ENCODE peak calls at places on chromosome 14, in five cellular contexts. W, J, S, T and A are unnamed samples.

GRCh38 chr14:55473786-55474185 is 33.4 kb upstream of the TBPL2 start:
- DNase-seq in W (no peak), J (no peak), S (no peak), T (no peak), A (no peak)

GRCh38 chr14:67497216-67497615 is 8.7 kb upstream of the TMEM229B start:
- DNase-seq in W (no peak), J (no peak), S (no peak), T (no peak), A (no peak)

GRCh38 chr14:102988054-102988453 is 65.6 kb downstream of the AMN start:
- DNase-seq in W (no peak), J (no peak), S (no peak), T (no peak), A (no peak)

GRCh38 chr14:55297611-55298323 is 26.5 kb downstream of the FBXO34 start:
- DNase-seq in W (no peak), J (no peak), S (no peak), T (no peak), A (peak)

GRCh38 chr14:67729072-67729561 is 27.4 kb downstream of the RDH12 start:
- DNase-seq in W (no peak), J (no peak), S (no peak), T (peak), A (peak)

GRCh38 chr14:102180248-102180998 is 40.7 kb downstream of the WDR20 start:
- DNase-seq in W (no peak), J (no peak), S (no peak), T (no peak), A (no peak)

GRCh38 chr14:39576726-39577125 is 144.5 kb upstream of the FBXO33 start:
- DNase-seq in W (no peak), J (no peak), S (no peak), T (no peak), A (no peak)

GRCh38 chr14:29838752-29839151 is 88.9 kb downstream of the PRKD1 start:
- DNase-seq in W (no peak), J (no peak), S (no peak), T (no peak), A (no peak)

GRCh38 chr14:101108579-101109346 is 205.2 kb upstream of the RTL1 start:
- DNase-seq in W (no peak), J (no peak), S (no peak), T (no peak), A (no peak)

GRCh38 chr14:89137514-89138163 is 279.4 kb downstream of the FOXN3 start:
- DNase-seq in W (peak), J (peak), S (no peak), T (no peak), A (no peak)

GRCh38 chr14:38366374-38366773 is 110.5 kb upstream of the CLEC14A start:
- DNase-seq in W (no peak), J (no peak), S (no peak), T (no peak), A (no peak)

GRCh38 chr14:68501171-68501570 is 291.7 kb downstream of the ZFP36L1 start:
- DNase-seq in W (no peak), J (no peak), S (no peak), T (no peak), A (no peak)

GRCh38 chr14:100439781-100440180 is 116.6 kb downstream of the SLC25A47 start:
- DNase-seq in W (no peak), J (no peak), S (no peak), T (no peak), A (no peak)

GRCh38 chr14:97058589-97058988 is 261.4 kb downstream of the VRK1 start:
- DNase-seq in W (no peak), J (no peak), S (no peak), T (no peak), A (no peak)

GRCh38 chr14:45051896-45052295 is 32.0 kb upstream of the PRPF39 start:
- DNase-seq in W (no peak), J (no peak), S (no peak), T (no peak), A (no peak)

GRCh38 chr14:67557656-67558055 is 24.6 kb downstream of the PLEKHH1 start:
- DNase-seq in W (no peak), J (no peak), S (no peak), T (no peak), A (no peak)

GRCh38 chr14:74401504-74402241 is 24.3 kb downstream of the SYNDIG1L start:
- DNase-seq in W (no peak), J (peak), S (peak), T (peak), A (no peak)

GRCh38 chr14:79598339-79598738 is 613.0 kb downstream of the DIO2 start:
- DNase-seq in W (no peak), J (no peak), S (no peak), T (no peak), A (no peak)

GRCh38 chr14:64137657-64138290 is 156.4 kb downstream of the ESR2 start:
- DNase-seq in W (no peak), J (no peak), S (no peak), T (no peak), A (peak)

GRCh38 chr14:102058931-102059330 is 27.9 kb downstream of the HSP90AA1 start:
- DNase-seq in W (no peak), J (no peak), S (no peak), T (no peak), A (no peak)

DNA sequence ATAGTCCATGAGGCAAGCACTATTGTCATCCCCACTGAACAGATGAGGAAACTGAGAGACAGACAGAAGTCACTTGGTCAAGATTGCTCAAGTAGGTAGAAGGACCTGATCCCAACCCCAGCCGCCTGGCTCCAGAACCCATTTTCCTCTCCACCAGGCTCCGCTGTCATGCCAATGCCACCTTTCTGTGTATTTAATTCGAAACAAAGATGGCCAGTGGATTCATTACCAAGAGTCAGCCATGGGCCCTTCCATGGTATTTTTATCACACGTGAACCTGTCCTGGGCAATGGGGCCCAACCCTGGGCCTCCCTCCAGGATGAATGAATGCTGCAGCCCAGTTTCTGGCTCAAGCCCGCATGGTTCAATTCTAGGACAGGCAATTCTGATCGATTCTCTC is 673.4 kb downstream of the BCL11B start:
- DNase-seq in W (no peak), J (no peak), S (no peak), T (no peak), A (no peak)
- TF ChIP-seq JUND in W (no peak), J (no peak), S (no peak), T (no peak), A (no peak)

GRCh38 chr14:50237448-50237847 is 6.1 kb upstream of the SOS2 start:
- DNase-seq in W (no peak), J (no peak), S (no peak), T (no peak), A (no peak)

GRCh38 chr14:50231475-50232275 is at the start of gene SOS2:
- DNase-seq in W (peak), J (peak), S (peak), T (peak), A (peak)

GRCh38 chr14:50232276-50232642 is 881 bp upstream of the SOS2 start:
- DNase-seq in W (no peak), J (no peak), S (no peak), T (no peak), A (no peak)

GRCh38 chr14:50230601-50231474 is 540 bp downstream of the SOS2 start:
- DNase-seq in W (peak), J (peak), S (no peak), T (no peak), A (peak)

GRCh38 chr14:50233335-50234250 is 2.2 kb upstream of the SOS2 start:
- DNase-seq in W (no peak), J (no peak), S (no peak), T (no peak), A (peak)
- TF ChIP-seq JUND in W (no peak), J (no peak), S (no peak), T (no peak), A (no peak)

DNA sequence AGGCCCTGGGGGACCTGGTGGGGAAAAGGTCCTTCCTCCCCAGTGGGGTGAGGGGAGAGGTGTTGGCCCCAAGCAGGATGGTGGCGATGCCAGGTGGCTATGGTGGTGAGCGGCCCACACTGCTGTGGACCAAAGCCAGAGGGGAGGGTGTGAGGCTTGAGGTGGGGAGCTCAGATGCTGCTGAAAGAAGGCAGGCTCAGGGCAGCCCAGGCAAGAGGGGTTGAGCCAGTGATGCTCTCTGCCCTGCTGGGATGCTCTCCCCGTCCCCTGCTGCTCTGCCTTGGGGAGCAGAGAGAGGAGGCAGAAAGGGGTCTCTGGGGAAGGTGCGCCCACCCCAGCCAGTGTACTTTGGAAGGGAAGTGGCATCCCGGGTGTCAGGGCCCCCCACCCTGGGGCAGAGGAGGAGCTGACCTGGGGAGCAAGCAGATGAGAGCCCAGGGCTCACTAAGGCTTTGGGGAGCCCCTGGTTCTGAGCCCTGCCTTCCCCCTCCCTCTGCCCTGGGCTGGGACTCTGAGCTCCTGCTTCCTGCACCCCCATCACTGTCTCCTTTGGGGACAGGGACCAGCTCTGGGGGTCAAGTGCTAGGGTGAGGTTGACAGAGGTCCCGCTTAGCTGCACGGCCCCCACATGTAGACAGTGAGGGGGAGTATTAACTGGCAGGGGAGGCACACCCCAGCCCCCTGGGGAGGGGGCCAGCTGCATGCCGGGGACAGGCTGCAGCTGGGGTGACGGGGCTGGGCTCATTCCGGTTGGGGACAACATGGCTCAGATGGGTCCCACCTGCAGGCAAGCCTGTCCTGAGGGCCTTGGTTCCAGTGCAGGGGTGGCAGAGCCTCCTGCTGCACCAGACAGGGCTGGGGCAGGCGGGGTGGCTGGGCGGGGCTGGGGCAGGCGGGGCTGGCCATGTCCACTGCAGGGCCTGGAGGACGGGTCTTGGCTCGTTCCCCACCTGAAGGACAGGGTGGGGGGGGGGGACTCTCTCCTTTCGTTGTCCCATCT is 124.4 kb downstream of the KIF26A start:
- DNase-seq in W (no peak), J (no peak), S (no peak), T (no peak), A (no peak)
- TF ChIP-seq JUND in W (no peak), J (no peak), S (no peak), T (no peak), A (no peak)

GRCh38 chr14:32129124-32129523 is 52.0 kb downstream of the ARHGAP5 start:
- DNase-seq in W (no peak), J (no peak), S (no peak), T (no peak), A (peak)
- TF ChIP-seq JUND in W (no peak), J (no peak), S (no peak), T (no peak), A (no peak)